ENCODE peak calls at places on chromosomes 5 and 9, in eight cellular contexts. E is stomach, W is prostate gland, U is ovary, B is breast epithelium, V is lower leg skin, S is HepG2, N is A549. D is an unnamed sample.

GRCh38 chr5:131959136-131959535 is 13.7 kb upstream of the MEIKIN start:
- DNase-seq in S (no peak), W (no peak), U (no peak), B (no peak), V (no peak), N (no peak), E (no peak), D (no peak)

GRCh38 chr5:36657563-36657995 is 51.2 kb downstream of the SLC1A3 start:
- DNase-seq in E (peak; percentile 57), U (peak; percentile 39), V (peak; percentile 91), B (peak; percentile 84), W (peak; percentile 86), S (peak; percentile 4), N (no peak), D (peak; percentile 56)

GRCh38 chr5:129244478-129244877 is 149.9 kb downstream of the ISOC1 start:
- DNase-seq in W (no peak), E (no peak), U (no peak), B (no peak), N (no peak), S (no peak), V (no peak), D (no peak)

GRCh38 chr5:88188458-88189132 is 80.0 kb downstream of the TMEM161B start:
- DNase-seq in B (no peak), S (no peak), N (no peak), V (no peak), U (no peak), E (no peak), W (no peak), D (no peak)

GRCh38 chr9:114898741-114899140 is 31.6 kb downstream of the TNFSF8 start:
- DNase-seq in E (peak; percentile 48), U (no peak), W (no peak), V (peak; percentile 40), S (no peak), B (no peak), N (no peak), D (no peak)

GRCh38 chr9:26326473-26327044 is 566.0 kb downstream of the CAAP1 start:
- DNase-seq in V (peak; percentile 25), W (peak; percentile 21), U (no peak), N (peak; percentile 6), S (peak; percentile 44), E (no peak), B (no peak), D (peak; percentile 45)

GRCh38 chr9:134026561-134026960 is 1.3 kb downstream of the BRD3OS start:
- DNase-seq in S (no peak), B (peak; percentile 38), V (no peak), U (peak; percentile 62), N (no peak), W (no peak), E (no peak), D (no peak)

GRCh38 chr5:133792683-133793082 is 175.7 kb downstream of the C5orf15 start:
- DNase-seq in U (no peak), E (no peak), S (no peak), B (no peak), V (no peak), W (no peak), N (no peak), D (no peak)

GRCh38 chr5:55855509-55855908 is 4.4 kb downstream of the IL31RA start:
- DNase-seq in W (no peak), N (no peak), E (no peak), V (no peak), U (no peak), B (no peak), S (no peak), D (no peak)

GRCh38 chr5:88659529-88660325 is 223.3 kb downstream of the MEF2C start:
- DNase-seq in W (no peak), E (no peak), V (no peak), S (no peak), B (no peak), N (no peak), U (no peak), D (no peak)

GRCh38 chr5:73442960-73443627 is 5.5 kb downstream of the FOXD1 start:
- DNase-seq in B (no peak), N (no peak), V (no peak), U (no peak), E (no peak), W (no peak), S (no peak), D (no peak)

GRCh38 chr5:73445708-73446630 is 2.6 kb downstream of the FOXD1 start:
- DNase-seq in U (no peak), V (no peak), N (no peak), E (no peak), W (no peak), S (no peak), B (no peak), D (no peak)

GRCh38 chr5:73446631-73447233 is 1.8 kb downstream of the FOXD1 start:
- DNase-seq in V (no peak), W (no peak), U (no peak), N (no peak), S (no peak), B (no peak), E (no peak), D (no peak)

GRCh38 chr5:73443725-73444498 is 4.7 kb downstream of the FOXD1 start:
- DNase-seq in E (no peak), B (no peak), U (no peak), W (no peak), N (no peak), V (no peak), S (no peak), D (no peak)

DNA sequence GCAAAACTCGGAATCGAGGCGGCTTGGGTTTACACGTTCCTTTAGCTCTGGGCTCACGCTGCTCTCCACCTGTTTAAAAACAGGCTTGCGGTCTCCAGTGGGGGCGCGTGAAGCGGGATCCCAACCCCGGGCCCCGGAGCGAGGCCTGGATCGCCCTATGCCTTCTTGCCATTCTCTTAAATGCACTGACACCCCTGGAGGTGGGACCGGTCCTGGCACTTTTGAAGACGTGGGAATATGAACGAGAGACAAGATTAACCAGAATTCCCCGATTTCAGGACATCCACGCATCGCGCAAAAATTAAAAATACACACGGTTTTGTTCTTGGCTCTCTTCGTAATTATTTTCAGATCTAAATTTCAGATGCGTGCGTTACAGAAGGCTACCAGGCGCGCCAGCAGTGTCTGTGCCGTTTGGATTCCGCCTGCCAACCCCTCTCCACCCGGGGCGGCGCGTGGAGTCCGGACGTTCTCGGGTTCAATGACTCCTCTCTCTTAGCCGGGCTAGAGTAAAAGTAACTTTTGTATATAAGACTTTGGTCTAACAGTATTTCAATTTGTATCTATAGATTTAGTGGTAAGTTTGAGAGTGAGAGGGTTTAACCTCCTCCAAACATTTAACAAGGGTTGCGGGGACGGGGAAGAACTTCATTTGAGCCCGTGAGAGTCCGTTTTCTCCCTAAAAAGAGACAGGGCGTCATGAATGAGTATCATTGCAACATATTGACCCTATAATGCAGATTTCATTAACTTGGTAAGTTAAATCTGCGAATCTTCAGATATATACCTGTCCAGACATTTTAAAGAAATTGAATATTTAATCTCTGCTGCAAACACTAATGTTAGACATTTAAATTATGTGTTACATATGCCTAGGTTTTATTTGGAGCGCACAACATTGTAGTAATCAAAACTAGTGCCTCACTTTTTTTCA is 3.8 kb downstream of the FOXD1 start:
- DNase-seq in V (no peak), U (no peak), W (no peak), N (no peak), B (no peak), E (no peak), S (no peak), D (no peak)
- TF ChIP-seq POLR2A in V (no peak), U (no peak), W (no peak), N (no peak), B (no peak), E (no peak), S (no peak), D (no peak)

DNA sequence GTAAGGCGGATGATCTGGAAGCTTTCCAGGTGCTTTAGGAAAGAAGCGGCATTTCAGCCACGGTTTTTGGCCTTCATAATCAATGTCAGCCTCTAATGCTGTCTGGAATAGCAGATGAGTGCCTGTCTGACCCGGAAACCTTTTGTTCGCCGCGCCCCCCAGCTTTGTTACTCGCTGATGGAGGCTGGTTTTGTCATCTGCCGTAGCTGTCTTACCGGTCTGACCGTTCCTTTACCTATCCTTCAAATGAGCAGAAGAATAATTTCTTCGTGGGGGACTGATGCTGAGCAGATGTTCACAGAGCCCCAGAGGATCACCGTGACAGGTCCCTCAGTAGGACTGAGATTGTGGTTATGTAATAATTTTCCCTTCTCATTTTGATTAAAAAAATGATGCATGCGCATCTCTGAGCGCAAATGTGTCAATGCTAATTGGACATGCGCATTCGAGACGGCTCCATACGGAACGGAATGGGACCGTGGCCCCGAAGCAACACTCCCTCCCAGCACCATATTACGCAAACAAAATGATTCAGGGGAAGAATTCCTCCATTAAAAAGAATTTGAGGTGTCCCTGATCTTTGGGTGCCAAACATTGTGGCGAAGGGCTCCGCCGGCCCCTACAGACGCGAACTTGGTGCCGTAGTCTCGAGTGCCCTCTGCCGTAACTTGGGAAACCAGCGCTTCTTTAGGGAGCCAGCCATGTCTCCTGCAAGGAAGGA is 27.6 kb downstream of the TLX3 start:
- DNase-seq in W (no peak), B (no peak), N (peak; percentile 32), E (peak; percentile 36), U (peak; percentile 37), V (no peak), S (no peak), D (peak; percentile 37)
- TF ChIP-seq POLR2A in W (no peak), B (no peak), N (no peak), E (no peak), U (no peak), V (no peak), S (no peak), D (no peak)

GRCh38 chr5:94378062-94378461 is 240.3 kb downstream of the KIAA0825 start:
- DNase-seq in N (no peak), E (no peak), W (no peak), B (no peak), U (no peak), S (no peak), V (no peak), D (no peak)
- TF ChIP-seq POLR2A in N (no peak), E (no peak), W (no peak), B (no peak), U (no peak), S (no peak), V (no peak), D (no peak)

GRCh38 chr5:177434942-177435738 is 8.7 kb downstream of the GRK6 start:
- DNase-seq in N (no peak), V (no peak), W (no peak), S (peak; percentile 69), B (no peak), E (no peak), U (no peak), D (no peak)

GRCh38 chr5:177432905-177433657 is 6.6 kb downstream of the GRK6 start:
- DNase-seq in W (no peak), E (no peak), B (no peak), S (no peak), V (peak; percentile 15), N (no peak), U (no peak), D (no peak)

GRCh38 chr5:177433658-177434217 is 7.3 kb downstream of the GRK6 start:
- DNase-seq in W (no peak), B (no peak), E (no peak), U (no peak), S (no peak), N (no peak), V (peak; percentile 48), D (no peak)

GRCh38 chr5:177435847-177436536 is 9.5 kb downstream of the GRK6 start:
- DNase-seq in V (no peak), S (no peak), N (no peak), W (no peak), U (no peak), E (no peak), B (no peak), D (no peak)

DNA sequence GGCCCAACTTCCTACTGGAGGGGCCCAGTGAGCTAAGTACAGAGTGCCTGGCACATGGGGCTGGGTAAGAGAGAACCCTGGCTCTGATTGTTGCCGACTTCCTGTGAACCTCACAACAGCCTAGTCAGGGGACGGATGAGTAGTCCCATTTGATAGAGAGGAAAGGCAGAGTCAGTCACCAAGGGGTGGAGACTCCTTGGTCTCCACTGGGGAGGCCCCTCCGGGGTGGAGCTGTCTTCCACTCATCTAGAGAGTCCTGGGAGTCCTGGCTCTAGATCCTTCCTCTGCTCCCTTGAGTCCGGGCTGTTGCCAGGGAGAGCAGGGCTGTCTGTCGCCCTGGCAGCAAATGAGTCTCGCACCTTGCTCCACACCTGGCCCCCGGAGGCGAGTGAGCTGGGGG is 8.0 kb downstream of the GRK6 start:
- DNase-seq in B (no peak), S (no peak), E (no peak), W (no peak), N (no peak), U (no peak), V (no peak), D (no peak)
- TF ChIP-seq POLR2A in B (no peak), S (no peak), E (no peak), W (no peak), N (no peak), U (no peak), V (no peak), D (no peak)